ENCODE peak calls at places on chromosomes 7 and 10, in eight cellular contexts. One of them, this sample, is unnamed.

GRCh38 chr10:117570880-117571279 is 28.3 kb downstream of the EMX2 start:
- DNase-seq in RCC 7860: no peak
- DNase-seq in activated naive CD8-positive, alpha-beta T cell treated with anti-CD3 and anti-CD28 coated beads, Interleukin-2, amount 50 U/mL, for 16 hours: no peak
- DNase-seq in D341Med: no peak
- DNase-seq in stimulated activated CD4-positive, alpha-beta T cell treated with anti-CD3 and anti-CD28 coated beads, TNF-alpha, amount 100 ng/mL, for 24 hours: no peak
- DNase-seq in stimulated activated CD8-positive, alpha-beta memory T cell treated with anti-CD3 and anti-CD28 coated beads, Interleukin-2, amount 100 ng/mL, for 48 hours: no peak
- DNase-seq in gastrocnemius medialis: no peak
- DNase-seq in bronchial epithelial cell: no peak
- DNase-seq in this sample: no peak

GRCh38 chr10:22713853-22714523 is 390 bp downstream of the PIP4K2A start:
- DNase-seq in stimulated activated CD8-positive, alpha-beta memory T cell treated with anti-CD3 and anti-CD28 coated beads, Interleukin-2, amount 100 ng/mL, for 48 hours: peak
- DNase-seq in gastrocnemius medialis: no peak
- DNase-seq in stimulated activated CD4-positive, alpha-beta T cell treated with anti-CD3 and anti-CD28 coated beads, TNF-alpha, amount 100 ng/mL, for 24 hours: peak
- DNase-seq in D341Med: peak
- DNase-seq in RCC 7860: peak
- DNase-seq in activated naive CD8-positive, alpha-beta T cell treated with anti-CD3 and anti-CD28 coated beads, Interleukin-2, amount 50 U/mL, for 16 hours: no peak
- DNase-seq in bronchial epithelial cell: no peak
- DNase-seq in this sample: no peak

GRCh38 chr10:10222288-10222945 is 795.3 kb upstream of the CELF2 start:
- DNase-seq in bronchial epithelial cell: no peak
- DNase-seq in stimulated activated CD8-positive, alpha-beta memory T cell treated with anti-CD3 and anti-CD28 coated beads, Interleukin-2, amount 100 ng/mL, for 48 hours: no peak
- DNase-seq in RCC 7860: no peak
- DNase-seq in D341Med: no peak
- DNase-seq in gastrocnemius medialis: no peak
- DNase-seq in stimulated activated CD4-positive, alpha-beta T cell treated with anti-CD3 and anti-CD28 coated beads, TNF-alpha, amount 100 ng/mL, for 24 hours: no peak
- DNase-seq in activated naive CD8-positive, alpha-beta T cell treated with anti-CD3 and anti-CD28 coated beads, Interleukin-2, amount 50 U/mL, for 16 hours: no peak
- DNase-seq in this sample: no peak

GRCh38 chr10:103153302-103153759 is 39.7 kb downstream of the NT5C2 start:
- DNase-seq in stimulated activated CD8-positive, alpha-beta memory T cell treated with anti-CD3 and anti-CD28 coated beads, Interleukin-2, amount 100 ng/mL, for 48 hours: no peak
- DNase-seq in D341Med: no peak
- DNase-seq in gastrocnemius medialis: no peak
- DNase-seq in RCC 7860: no peak
- DNase-seq in bronchial epithelial cell: no peak
- DNase-seq in activated naive CD8-positive, alpha-beta T cell treated with anti-CD3 and anti-CD28 coated beads, Interleukin-2, amount 50 U/mL, for 16 hours: no peak
- DNase-seq in stimulated activated CD4-positive, alpha-beta T cell treated with anti-CD3 and anti-CD28 coated beads, TNF-alpha, amount 100 ng/mL, for 24 hours: no peak
- DNase-seq in this sample: no peak

GRCh38 chr7:25392571-25393338 is 164.5 kb upstream of the NPVF start:
- DNase-seq in bronchial epithelial cell: no peak
- DNase-seq in gastrocnemius medialis: no peak
- DNase-seq in D341Med: no peak
- DNase-seq in RCC 7860: no peak
- DNase-seq in stimulated activated CD4-positive, alpha-beta T cell treated with anti-CD3 and anti-CD28 coated beads, TNF-alpha, amount 100 ng/mL, for 24 hours: no peak
- DNase-seq in stimulated activated CD8-positive, alpha-beta memory T cell treated with anti-CD3 and anti-CD28 coated beads, Interleukin-2, amount 100 ng/mL, for 48 hours: no peak
- DNase-seq in activated naive CD8-positive, alpha-beta T cell treated with anti-CD3 and anti-CD28 coated beads, Interleukin-2, amount 50 U/mL, for 16 hours: no peak
- DNase-seq in this sample: no peak

GRCh38 chr7:17500718-17501117 is 202.3 kb downstream of the AHR start:
- DNase-seq in bronchial epithelial cell: no peak
- DNase-seq in RCC 7860: no peak
- DNase-seq in stimulated activated CD4-positive, alpha-beta T cell treated with anti-CD3 and anti-CD28 coated beads, TNF-alpha, amount 100 ng/mL, for 24 hours: no peak
- DNase-seq in activated naive CD8-positive, alpha-beta T cell treated with anti-CD3 and anti-CD28 coated beads, Interleukin-2, amount 50 U/mL, for 16 hours: no peak
- DNase-seq in stimulated activated CD8-positive, alpha-beta memory T cell treated with anti-CD3 and anti-CD28 coated beads, Interleukin-2, amount 100 ng/mL, for 48 hours: no peak
- DNase-seq in gastrocnemius medialis: no peak
- DNase-seq in D341Med: no peak
- DNase-seq in this sample: no peak

GRCh38 chr10:34137955-34138354 is 677.1 kb downstream of the PARD3 start:
- DNase-seq in gastrocnemius medialis: no peak
- DNase-seq in activated naive CD8-positive, alpha-beta T cell treated with anti-CD3 and anti-CD28 coated beads, Interleukin-2, amount 50 U/mL, for 16 hours: no peak
- DNase-seq in D341Med: no peak
- DNase-seq in RCC 7860: no peak
- DNase-seq in bronchial epithelial cell: no peak
- DNase-seq in stimulated activated CD4-positive, alpha-beta T cell treated with anti-CD3 and anti-CD28 coated beads, TNF-alpha, amount 100 ng/mL, for 24 hours: no peak
- DNase-seq in stimulated activated CD8-positive, alpha-beta memory T cell treated with anti-CD3 and anti-CD28 coated beads, Interleukin-2, amount 100 ng/mL, for 48 hours: no peak
- DNase-seq in this sample: peak

GRCh38 chr10:83698899-83699298 is 440.4 kb upstream of the GHITM start:
- DNase-seq in RCC 7860: no peak
- DNase-seq in bronchial epithelial cell: no peak
- DNase-seq in D341Med: no peak
- DNase-seq in stimulated activated CD8-positive, alpha-beta memory T cell treated with anti-CD3 and anti-CD28 coated beads, Interleukin-2, amount 100 ng/mL, for 48 hours: no peak
- DNase-seq in activated naive CD8-positive, alpha-beta T cell treated with anti-CD3 and anti-CD28 coated beads, Interleukin-2, amount 50 U/mL, for 16 hours: no peak
- DNase-seq in gastrocnemius medialis: no peak
- DNase-seq in stimulated activated CD4-positive, alpha-beta T cell treated with anti-CD3 and anti-CD28 coated beads, TNF-alpha, amount 100 ng/mL, for 24 hours: no peak
- DNase-seq in this sample: no peak

GRCh38 chr7:151166629-151167196 is 781 bp downstream of the GBX1 start:
- DNase-seq in bronchial epithelial cell: no peak
- DNase-seq in D341Med: no peak
- DNase-seq in activated naive CD8-positive, alpha-beta T cell treated with anti-CD3 and anti-CD28 coated beads, Interleukin-2, amount 50 U/mL, for 16 hours: no peak
- DNase-seq in stimulated activated CD8-positive, alpha-beta memory T cell treated with anti-CD3 and anti-CD28 coated beads, Interleukin-2, amount 100 ng/mL, for 48 hours: no peak
- DNase-seq in gastrocnemius medialis: no peak
- DNase-seq in stimulated activated CD4-positive, alpha-beta T cell treated with anti-CD3 and anti-CD28 coated beads, TNF-alpha, amount 100 ng/mL, for 24 hours: no peak
- DNase-seq in RCC 7860: no peak
- DNase-seq in this sample: no peak

GRCh38 chr10:126017961-126018560 is 121.7 kb downstream of the FANK1 start:
- DNase-seq in stimulated activated CD4-positive, alpha-beta T cell treated with anti-CD3 and anti-CD28 coated beads, TNF-alpha, amount 100 ng/mL, for 24 hours: no peak
- DNase-seq in gastrocnemius medialis: no peak
- DNase-seq in bronchial epithelial cell: no peak
- DNase-seq in stimulated activated CD8-positive, alpha-beta memory T cell treated with anti-CD3 and anti-CD28 coated beads, Interleukin-2, amount 100 ng/mL, for 48 hours: no peak
- DNase-seq in RCC 7860: peak
- DNase-seq in D341Med: no peak
- DNase-seq in activated naive CD8-positive, alpha-beta T cell treated with anti-CD3 and anti-CD28 coated beads, Interleukin-2, amount 50 U/mL, for 16 hours: no peak
- DNase-seq in this sample: peak

GRCh38 chr10:127148933-127149220 is 47.5 kb downstream of the INSYN2A start:
- DNase-seq in stimulated activated CD8-positive, alpha-beta memory T cell treated with anti-CD3 and anti-CD28 coated beads, Interleukin-2, amount 100 ng/mL, for 48 hours: no peak
- DNase-seq in D341Med: no peak
- DNase-seq in stimulated activated CD4-positive, alpha-beta T cell treated with anti-CD3 and anti-CD28 coated beads, TNF-alpha, amount 100 ng/mL, for 24 hours: no peak
- DNase-seq in bronchial epithelial cell: peak
- DNase-seq in RCC 7860: peak
- DNase-seq in activated naive CD8-positive, alpha-beta T cell treated with anti-CD3 and anti-CD28 coated beads, Interleukin-2, amount 50 U/mL, for 16 hours: no peak
- DNase-seq in gastrocnemius medialis: no peak
- DNase-seq in this sample: peak

GRCh38 chr10:2992401-2993198 is 74.7 kb upstream of the PFKP start:
- DNase-seq in bronchial epithelial cell: no peak
- DNase-seq in stimulated activated CD8-positive, alpha-beta memory T cell treated with anti-CD3 and anti-CD28 coated beads, Interleukin-2, amount 100 ng/mL, for 48 hours: no peak
- DNase-seq in RCC 7860: peak
- DNase-seq in activated naive CD8-positive, alpha-beta T cell treated with anti-CD3 and anti-CD28 coated beads, Interleukin-2, amount 50 U/mL, for 16 hours: no peak
- DNase-seq in D341Med: no peak
- DNase-seq in stimulated activated CD4-positive, alpha-beta T cell treated with anti-CD3 and anti-CD28 coated beads, TNF-alpha, amount 100 ng/mL, for 24 hours: no peak
- DNase-seq in gastrocnemius medialis: no peak
- DNase-seq in this sample: no peak

GRCh38 chr7:84354866-84355265 is 160.3 kb upstream of the SEMA3A start:
- DNase-seq in D341Med: no peak
- DNase-seq in activated naive CD8-positive, alpha-beta T cell treated with anti-CD3 and anti-CD28 coated beads, Interleukin-2, amount 50 U/mL, for 16 hours: no peak
- DNase-seq in gastrocnemius medialis: no peak
- DNase-seq in stimulated activated CD4-positive, alpha-beta T cell treated with anti-CD3 and anti-CD28 coated beads, TNF-alpha, amount 100 ng/mL, for 24 hours: no peak
- DNase-seq in stimulated activated CD8-positive, alpha-beta memory T cell treated with anti-CD3 and anti-CD28 coated beads, Interleukin-2, amount 100 ng/mL, for 48 hours: no peak
- DNase-seq in bronchial epithelial cell: no peak
- DNase-seq in RCC 7860: no peak
- DNase-seq in this sample: no peak

GRCh38 chr10:100569687-100570517 is 34.2 kb downstream of the HIF1AN start:
- DNase-seq in gastrocnemius medialis: no peak
- DNase-seq in RCC 7860: no peak
- DNase-seq in bronchial epithelial cell: no peak
- DNase-seq in stimulated activated CD4-positive, alpha-beta T cell treated with anti-CD3 and anti-CD28 coated beads, TNF-alpha, amount 100 ng/mL, for 24 hours: no peak
- DNase-seq in activated naive CD8-positive, alpha-beta T cell treated with anti-CD3 and anti-CD28 coated beads, Interleukin-2, amount 50 U/mL, for 16 hours: no peak
- DNase-seq in stimulated activated CD8-positive, alpha-beta memory T cell treated with anti-CD3 and anti-CD28 coated beads, Interleukin-2, amount 100 ng/mL, for 48 hours: no peak
- DNase-seq in D341Med: no peak
- DNase-seq in this sample: no peak

GRCh38 chr7:110544199-110544598 is 546.7 kb upstream of the LRRN3 start:
- DNase-seq in stimulated activated CD8-positive, alpha-beta memory T cell treated with anti-CD3 and anti-CD28 coated beads, Interleukin-2, amount 100 ng/mL, for 48 hours: no peak
- DNase-seq in activated naive CD8-positive, alpha-beta T cell treated with anti-CD3 and anti-CD28 coated beads, Interleukin-2, amount 50 U/mL, for 16 hours: no peak
- DNase-seq in D341Med: no peak
- DNase-seq in bronchial epithelial cell: peak
- DNase-seq in gastrocnemius medialis: no peak
- DNase-seq in stimulated activated CD4-positive, alpha-beta T cell treated with anti-CD3 and anti-CD28 coated beads, TNF-alpha, amount 100 ng/mL, for 24 hours: no peak
- DNase-seq in RCC 7860: no peak
- DNase-seq in this sample: no peak

GRCh38 chr7:92359801-92360200 is 87.5 kb upstream of the GATAD1 start:
- DNase-seq in D341Med: no peak
- DNase-seq in RCC 7860: no peak
- DNase-seq in activated naive CD8-positive, alpha-beta T cell treated with anti-CD3 and anti-CD28 coated beads, Interleukin-2, amount 50 U/mL, for 16 hours: no peak
- DNase-seq in stimulated activated CD4-positive, alpha-beta T cell treated with anti-CD3 and anti-CD28 coated beads, TNF-alpha, amount 100 ng/mL, for 24 hours: no peak
- DNase-seq in gastrocnemius medialis: no peak
- DNase-seq in bronchial epithelial cell: no peak
- DNase-seq in stimulated activated CD8-positive, alpha-beta memory T cell treated with anti-CD3 and anti-CD28 coated beads, Interleukin-2, amount 100 ng/mL, for 48 hours: no peak
- DNase-seq in this sample: no peak

GRCh38 chr10:124025638-124026336 is 67.6 kb downstream of the CHST15 start:
- DNase-seq in stimulated activated CD8-positive, alpha-beta memory T cell treated with anti-CD3 and anti-CD28 coated beads, Interleukin-2, amount 100 ng/mL, for 48 hours: no peak
- DNase-seq in RCC 7860: no peak
- DNase-seq in activated naive CD8-positive, alpha-beta T cell treated with anti-CD3 and anti-CD28 coated beads, Interleukin-2, amount 50 U/mL, for 16 hours: no peak
- DNase-seq in D341Med: no peak
- DNase-seq in stimulated activated CD4-positive, alpha-beta T cell treated with anti-CD3 and anti-CD28 coated beads, TNF-alpha, amount 100 ng/mL, for 24 hours: no peak
- DNase-seq in gastrocnemius medialis: no peak
- DNase-seq in bronchial epithelial cell: no peak
- DNase-seq in this sample: peak

GRCh38 chr10:24448351-24449009 is 239.5 kb downstream of the KIAA1217 start:
- DNase-seq in stimulated activated CD8-positive, alpha-beta memory T cell treated with anti-CD3 and anti-CD28 coated beads, Interleukin-2, amount 100 ng/mL, for 48 hours: no peak
- DNase-seq in gastrocnemius medialis: no peak
- DNase-seq in stimulated activated CD4-positive, alpha-beta T cell treated with anti-CD3 and anti-CD28 coated beads, TNF-alpha, amount 100 ng/mL, for 24 hours: no peak
- DNase-seq in D341Med: no peak
- DNase-seq in RCC 7860: peak
- DNase-seq in activated naive CD8-positive, alpha-beta T cell treated with anti-CD3 and anti-CD28 coated beads, Interleukin-2, amount 50 U/mL, for 16 hours: no peak
- DNase-seq in bronchial epithelial cell: peak
- DNase-seq in this sample: no peak

GRCh38 chr10:132743925-132744490 is 41.9 kb downstream of the NKX6-2 start:
- DNase-seq in stimulated activated CD4-positive, alpha-beta T cell treated with anti-CD3 and anti-CD28 coated beads, TNF-alpha, amount 100 ng/mL, for 24 hours: no peak
- DNase-seq in D341Med: no peak
- DNase-seq in RCC 7860: no peak
- DNase-seq in gastrocnemius medialis: no peak
- DNase-seq in bronchial epithelial cell: no peak
- DNase-seq in activated naive CD8-positive, alpha-beta T cell treated with anti-CD3 and anti-CD28 coated beads, Interleukin-2, amount 50 U/mL, for 16 hours: no peak
- DNase-seq in stimulated activated CD8-positive, alpha-beta memory T cell treated with anti-CD3 and anti-CD28 coated beads, Interleukin-2, amount 100 ng/mL, for 48 hours: no peak
- DNase-seq in this sample: no peak

GRCh38 chr10:58512470-58513188 is at the start of gene BICC1:
- DNase-seq in stimulated activated CD8-positive, alpha-beta memory T cell treated with anti-CD3 and anti-CD28 coated beads, Interleukin-2, amount 100 ng/mL, for 48 hours: no peak
- DNase-seq in gastrocnemius medialis: peak
- DNase-seq in bronchial epithelial cell: peak
- DNase-seq in activated naive CD8-positive, alpha-beta T cell treated with anti-CD3 and anti-CD28 coated beads, Interleukin-2, amount 50 U/mL, for 16 hours: no peak
- DNase-seq in RCC 7860: peak
- DNase-seq in stimulated activated CD4-positive, alpha-beta T cell treated with anti-CD3 and anti-CD28 coated beads, TNF-alpha, amount 100 ng/mL, for 24 hours: peak
- DNase-seq in D341Med: peak
- DNase-seq in this sample: peak

GRCh38 chr10:116771101-116771705 is 28.8 kb upstream of the HSPA12A start:
- DNase-seq in bronchial epithelial cell: peak
- DNase-seq in activated naive CD8-positive, alpha-beta T cell treated with anti-CD3 and anti-CD28 coated beads, Interleukin-2, amount 50 U/mL, for 16 hours: no peak
- DNase-seq in stimulated activated CD4-positive, alpha-beta T cell treated with anti-CD3 and anti-CD28 coated beads, TNF-alpha, amount 100 ng/mL, for 24 hours: no peak
- DNase-seq in D341Med: no peak
- DNase-seq in stimulated activated CD8-positive, alpha-beta memory T cell treated with anti-CD3 and anti-CD28 coated beads, Interleukin-2, amount 100 ng/mL, for 48 hours: no peak
- DNase-seq in gastrocnemius medialis: peak
- DNase-seq in RCC 7860: peak
- DNase-seq in this sample: peak

GRCh38 chr10:64039208-64039607 is 518.0 kb downstream of the REEP3 start:
- DNase-seq in bronchial epithelial cell: no peak
- DNase-seq in stimulated activated CD8-positive, alpha-beta memory T cell treated with anti-CD3 and anti-CD28 coated beads, Interleukin-2, amount 100 ng/mL, for 48 hours: no peak
- DNase-seq in stimulated activated CD4-positive, alpha-beta T cell treated with anti-CD3 and anti-CD28 coated beads, TNF-alpha, amount 100 ng/mL, for 24 hours: no peak
- DNase-seq in gastrocnemius medialis: no peak
- DNase-seq in RCC 7860: no peak
- DNase-seq in activated naive CD8-positive, alpha-beta T cell treated with anti-CD3 and anti-CD28 coated beads, Interleukin-2, amount 50 U/mL, for 16 hours: no peak
- DNase-seq in D341Med: no peak
- DNase-seq in this sample: no peak

GRCh38 chr10:132163278-132163765 is 23.4 kb upstream of the DPYSL4 start:
- DNase-seq in stimulated activated CD4-positive, alpha-beta T cell treated with anti-CD3 and anti-CD28 coated beads, TNF-alpha, amount 100 ng/mL, for 24 hours: peak
- DNase-seq in activated naive CD8-positive, alpha-beta T cell treated with anti-CD3 and anti-CD28 coated beads, Interleukin-2, amount 50 U/mL, for 16 hours: no peak
- DNase-seq in bronchial epithelial cell: no peak
- DNase-seq in RCC 7860: peak
- DNase-seq in D341Med: peak
- DNase-seq in stimulated activated CD8-positive, alpha-beta memory T cell treated with anti-CD3 and anti-CD28 coated beads, Interleukin-2, amount 100 ng/mL, for 48 hours: peak
- DNase-seq in gastrocnemius medialis: no peak
- DNase-seq in this sample: peak

GRCh38 chr7:105408791-105409410 is 20.2 kb upstream of the SRPK2 start:
- DNase-seq in stimulated activated CD8-positive, alpha-beta memory T cell treated with anti-CD3 and anti-CD28 coated beads, Interleukin-2, amount 100 ng/mL, for 48 hours: no peak
- DNase-seq in gastrocnemius medialis: no peak
- DNase-seq in activated naive CD8-positive, alpha-beta T cell treated with anti-CD3 and anti-CD28 coated beads, Interleukin-2, amount 50 U/mL, for 16 hours: no peak
- DNase-seq in RCC 7860: no peak
- DNase-seq in stimulated activated CD4-positive, alpha-beta T cell treated with anti-CD3 and anti-CD28 coated beads, TNF-alpha, amount 100 ng/mL, for 24 hours: no peak
- DNase-seq in bronchial epithelial cell: peak
- DNase-seq in D341Med: no peak
- DNase-seq in this sample: no peak